ENCODE peak calls at places on chromosomes 3 and 15, in six cellular contexts. One of them, this sample, is unnamed.

GRCh38 chr15:88920186-88920891 is 7.2 kb upstream of the MFGE8 start:
- DNase-seq in activated CD8-positive, alpha-beta memory T cell treated with anti-CD3 and anti-CD28 coated beads for 48 hours: no peak
- DNase-seq in T-helper 1 cell: peak; percentile 73
- DNase-seq in NK-92 treated with Interleukin-12 subunit alpha and Interleukin-12 subunit beta, amount 100 ng/mL, for 24 hours: no peak
- DNase-seq in PC-9: peak; percentile 45
- DNase-seq in activated CD4-positive, alpha-beta T cell treated with anti-CD3 and anti-CD28 coated beads, Interleukin-2, amount 50 U/mL, for 4 hours: no peak
- DNase-seq in this sample: no peak

GRCh38 chr15:73677146-73677607 is 7.0 kb upstream of the CD276 start:
- DNase-seq in activated CD8-positive, alpha-beta memory T cell treated with anti-CD3 and anti-CD28 coated beads for 48 hours: no peak
- DNase-seq in T-helper 1 cell: peak; percentile 40
- DNase-seq in NK-92 treated with Interleukin-12 subunit alpha and Interleukin-12 subunit beta, amount 100 ng/mL, for 24 hours: peak; percentile 27
- DNase-seq in PC-9: peak; percentile 46
- DNase-seq in activated CD4-positive, alpha-beta T cell treated with anti-CD3 and anti-CD28 coated beads, Interleukin-2, amount 50 U/mL, for 4 hours: peak; percentile 51
- DNase-seq in this sample: no peak

GRCh38 chr3:101999177-101999778 is 150.0 kb downstream of the NFKBIZ start:
- DNase-seq in activated CD8-positive, alpha-beta memory T cell treated with anti-CD3 and anti-CD28 coated beads for 48 hours: no peak
- DNase-seq in T-helper 1 cell: no peak
- DNase-seq in NK-92 treated with Interleukin-12 subunit alpha and Interleukin-12 subunit beta, amount 100 ng/mL, for 24 hours: no peak
- DNase-seq in PC-9: no peak
- DNase-seq in activated CD4-positive, alpha-beta T cell treated with anti-CD3 and anti-CD28 coated beads, Interleukin-2, amount 50 U/mL, for 4 hours: no peak
- DNase-seq in this sample: no peak

GRCh38 chr3:193816656-193817311 is 223.8 kb downstream of the OPA1 start:
- DNase-seq in activated CD8-positive, alpha-beta memory T cell treated with anti-CD3 and anti-CD28 coated beads for 48 hours: no peak
- DNase-seq in T-helper 1 cell: no peak
- DNase-seq in NK-92 treated with Interleukin-12 subunit alpha and Interleukin-12 subunit beta, amount 100 ng/mL, for 24 hours: no peak
- DNase-seq in PC-9: peak; percentile 97
- DNase-seq in activated CD4-positive, alpha-beta T cell treated with anti-CD3 and anti-CD28 coated beads, Interleukin-2, amount 50 U/mL, for 4 hours: no peak
- DNase-seq in this sample: no peak

GRCh38 chr15:25863067-25863967 is at the start of gene ATP10A:
- DNase-seq in activated CD8-positive, alpha-beta memory T cell treated with anti-CD3 and anti-CD28 coated beads for 48 hours: peak; percentile 58
- DNase-seq in T-helper 1 cell: peak; percentile 57
- DNase-seq in NK-92 treated with Interleukin-12 subunit alpha and Interleukin-12 subunit beta, amount 100 ng/mL, for 24 hours: no peak
- DNase-seq in PC-9: no peak
- DNase-seq in activated CD4-positive, alpha-beta T cell treated with anti-CD3 and anti-CD28 coated beads, Interleukin-2, amount 50 U/mL, for 4 hours: peak; percentile 40
- DNase-seq in this sample: peak; percentile 86

GRCh38 chr15:68302729-68303128 is 25.2 kb downstream of the FEM1B start:
- DNase-seq in activated CD8-positive, alpha-beta memory T cell treated with anti-CD3 and anti-CD28 coated beads for 48 hours: no peak
- DNase-seq in T-helper 1 cell: no peak
- DNase-seq in NK-92 treated with Interleukin-12 subunit alpha and Interleukin-12 subunit beta, amount 100 ng/mL, for 24 hours: no peak
- DNase-seq in PC-9: no peak
- DNase-seq in activated CD4-positive, alpha-beta T cell treated with anti-CD3 and anti-CD28 coated beads, Interleukin-2, amount 50 U/mL, for 4 hours: no peak
- DNase-seq in this sample: no peak

GRCh38 chr15:29668120-29668602 is 154.1 kb downstream of the TJP1 start:
- DNase-seq in activated CD8-positive, alpha-beta memory T cell treated with anti-CD3 and anti-CD28 coated beads for 48 hours: no peak
- DNase-seq in T-helper 1 cell: peak; percentile 36
- DNase-seq in NK-92 treated with Interleukin-12 subunit alpha and Interleukin-12 subunit beta, amount 100 ng/mL, for 24 hours: peak; percentile 50
- DNase-seq in PC-9: peak; percentile 36
- DNase-seq in activated CD4-positive, alpha-beta T cell treated with anti-CD3 and anti-CD28 coated beads, Interleukin-2, amount 50 U/mL, for 4 hours: no peak
- DNase-seq in this sample: no peak

GRCh38 chr3:58071480-58071971 is 63.3 kb downstream of the FLNB start:
- DNase-seq in activated CD8-positive, alpha-beta memory T cell treated with anti-CD3 and anti-CD28 coated beads for 48 hours: no peak
- DNase-seq in T-helper 1 cell: no peak
- DNase-seq in NK-92 treated with Interleukin-12 subunit alpha and Interleukin-12 subunit beta, amount 100 ng/mL, for 24 hours: no peak
- DNase-seq in PC-9: no peak
- DNase-seq in activated CD4-positive, alpha-beta T cell treated with anti-CD3 and anti-CD28 coated beads, Interleukin-2, amount 50 U/mL, for 4 hours: no peak
- DNase-seq in this sample: no peak

GRCh38 chr15:68789041-68789920 is 31.4 kb downstream of the ANP32A start:
- DNase-seq in activated CD8-positive, alpha-beta memory T cell treated with anti-CD3 and anti-CD28 coated beads for 48 hours: no peak
- DNase-seq in T-helper 1 cell: no peak
- DNase-seq in NK-92 treated with Interleukin-12 subunit alpha and Interleukin-12 subunit beta, amount 100 ng/mL, for 24 hours: no peak
- DNase-seq in PC-9: no peak
- DNase-seq in activated CD4-positive, alpha-beta T cell treated with anti-CD3 and anti-CD28 coated beads, Interleukin-2, amount 50 U/mL, for 4 hours: no peak
- DNase-seq in this sample: no peak

GRCh38 chr3:45647148-45647619 is 42.0 kb upstream of the SACM1L start:
- DNase-seq in activated CD8-positive, alpha-beta memory T cell treated with anti-CD3 and anti-CD28 coated beads for 48 hours: no peak
- DNase-seq in T-helper 1 cell: no peak
- DNase-seq in NK-92 treated with Interleukin-12 subunit alpha and Interleukin-12 subunit beta, amount 100 ng/mL, for 24 hours: no peak
- DNase-seq in PC-9: peak; percentile 91
- DNase-seq in activated CD4-positive, alpha-beta T cell treated with anti-CD3 and anti-CD28 coated beads, Interleukin-2, amount 50 U/mL, for 4 hours: no peak
- DNase-seq in this sample: no peak

GRCh38 chr15:42107483-42107882 is 13.1 kb upstream of the PLA2G4D start:
- DNase-seq in activated CD8-positive, alpha-beta memory T cell treated with anti-CD3 and anti-CD28 coated beads for 48 hours: no peak
- DNase-seq in T-helper 1 cell: no peak
- DNase-seq in NK-92 treated with Interleukin-12 subunit alpha and Interleukin-12 subunit beta, amount 100 ng/mL, for 24 hours: no peak
- DNase-seq in PC-9: no peak
- DNase-seq in activated CD4-positive, alpha-beta T cell treated with anti-CD3 and anti-CD28 coated beads, Interleukin-2, amount 50 U/mL, for 4 hours: no peak
- DNase-seq in this sample: no peak

GRCh38 chr15:67906382-67906781 is 66.5 kb upstream of the RNU6-1 start:
- DNase-seq in activated CD8-positive, alpha-beta memory T cell treated with anti-CD3 and anti-CD28 coated beads for 48 hours: no peak
- DNase-seq in T-helper 1 cell: no peak
- DNase-seq in NK-92 treated with Interleukin-12 subunit alpha and Interleukin-12 subunit beta, amount 100 ng/mL, for 24 hours: no peak
- DNase-seq in PC-9: no peak
- DNase-seq in activated CD4-positive, alpha-beta T cell treated with anti-CD3 and anti-CD28 coated beads, Interleukin-2, amount 50 U/mL, for 4 hours: no peak
- DNase-seq in this sample: no peak

GRCh38 chr3:109927161-109927560 is 589.8 kb upstream of the DPPA4 start:
- DNase-seq in activated CD8-positive, alpha-beta memory T cell treated with anti-CD3 and anti-CD28 coated beads for 48 hours: no peak
- DNase-seq in T-helper 1 cell: peak; percentile 3
- DNase-seq in NK-92 treated with Interleukin-12 subunit alpha and Interleukin-12 subunit beta, amount 100 ng/mL, for 24 hours: no peak
- DNase-seq in PC-9: peak; percentile 98
- DNase-seq in activated CD4-positive, alpha-beta T cell treated with anti-CD3 and anti-CD28 coated beads, Interleukin-2, amount 50 U/mL, for 4 hours: no peak
- DNase-seq in this sample: no peak